ENCODE peak calls at places on chromosomes 4 and X, in five cellular contexts. S is CD8-positive, alpha-beta T cell; R is lung; N is fibroblast of lung; U is stomach. B is an unnamed sample.

GRCh38 chr4:6771229-6771671 is 11.3 kb upstream of the KIAA0232 start:
- DNase-seq in S (no peak), R (no peak), N (peak), U (no peak), B (peak)

GRCh38 chr4:105050896-105051295 is 95.8 kb upstream of the TET2 start:
- DNase-seq in S (no peak), R (no peak), N (peak), U (no peak), B (peak)

GRCh38 chrX:40581333-40581910 is 652 bp downstream of the ATP6AP2 start:
- DNase-seq in S (no peak), R (no peak), N (peak), U (no peak), B (peak)

GRCh38 chrX:39815621-39816020 is 282.1 kb downstream of the BCOR start:
- DNase-seq in S (no peak), R (no peak), N (no peak), U (no peak), B (no peak)

GRCh38 chr4:82618321-82618720 is 56.5 kb upstream of the TMEM150C start:
- DNase-seq in S (no peak), R (no peak), N (peak), U (no peak), B (peak)

GRCh38 chr4:150033937-150034336 is 44.3 kb upstream of the DCLK2 start:
- DNase-seq in S (no peak), R (no peak), N (peak), U (peak), B (peak)

GRCh38 chr4:11297201-11297600 is 131.5 kb downstream of the HS3ST1 start:
- DNase-seq in S (no peak), R (no peak), N (no peak), U (no peak), B (peak)

GRCh38 chrX:9873952-9874351 is 87.7 kb downstream of the SHROOM2 start:
- DNase-seq in S (no peak), R (peak), N (peak), U (peak), B (no peak)

GRCh38 chr4:24063771-24064170 is 173.9 kb upstream of the PPARGC1A start:
- DNase-seq in S (no peak), R (no peak), N (no peak), U (no peak), B (no peak)

GRCh38 chrX:113400193-113400704 is 559.6 kb upstream of the AMOT start:
- DNase-seq in S (no peak), R (no peak), N (no peak), U (no peak), B (peak)

GRCh38 chr4:182276214-182277109 is 33.3 kb downstream of the TENM3 start:
- DNase-seq in S (no peak), R (no peak), N (no peak), U (no peak), B (no peak)

GRCh38 chrX:110944323-110944761 is 148.7 kb upstream of the CHRDL1 start:
- DNase-seq in S (no peak), R (no peak), N (no peak), U (peak), B (no peak)

GRCh38 chr4:38382492-38382891 is 281.5 kb upstream of the KLF3 start:
- DNase-seq in S (no peak), R (no peak), N (no peak), U (no peak), B (no peak)

GRCh38 chr4:80252427-80252826 is 14.0 kb upstream of the FGF5 start:
- DNase-seq in S (no peak), R (no peak), N (no peak), U (no peak), B (no peak)

GRCh38 chr4:147981305-147981704 is 249.4 kb downstream of the ARHGAP10 start:
- DNase-seq in S (no peak), R (no peak), N (peak), U (no peak), B (peak)

GRCh38 chr4:7415927-7416686 is 18.6 kb downstream of the PSAPL1 start:
- DNase-seq in S (no peak), R (no peak), N (no peak), U (peak), B (no peak)

GRCh38 chr4:173370130-173370476 is 651 bp upstream of the SAP30 start:
- DNase-seq in S (no peak), R (peak), N (no peak), U (no peak), B (no peak)

GRCh38 chr4:81040175-81040659 is 9.7 kb downstream of the BMP3 start:
- DNase-seq in S (no peak), R (no peak), N (peak), U (no peak), B (peak)

GRCh38 chrX:135112096-135112729 is 8.1 kb downstream of the ETDB start:
- DNase-seq in S (no peak), R (no peak), N (peak), U (no peak), B (peak)

GRCh38 chr4:14667624-14668295 is 334.5 kb upstream of the CPEB2 start:
- DNase-seq in S (no peak), R (no peak), N (peak), U (no peak), B (no peak)

GRCh38 chr4:128349921-128350320 is 62.3 kb upstream of the PGRMC2 start:
- DNase-seq in S (no peak), R (no peak), N (peak), U (no peak), B (peak)

GRCh38 chr4:119020158-119020557 is 115.5 kb upstream of the MYOZ2 start:
- DNase-seq in S (no peak), R (no peak), N (peak), U (no peak), B (peak)

GRCh38 chr4:128862608-128863313 is 53.3 kb downstream of the JADE1 start:
- DNase-seq in S (no peak), R (no peak), N (no peak), U (no peak), B (no peak)

GRCh38 chr4:11487876-11488545 is 59.3 kb upstream of the HS3ST1 start:
- DNase-seq in S (no peak), R (no peak), N (peak), U (no peak), B (peak)

GRCh38 chrX:9494806-9495205 is 29.9 kb downstream of the TBL1X start:
- DNase-seq in S (no peak), R (no peak), N (peak), U (no peak), B (no peak)

GRCh38 chr4:168857009-168857408 is 153.0 kb downstream of the CBR4 start:
- DNase-seq in S (no peak), R (no peak), N (no peak), U (no peak), B (no peak)

GRCh38 chrX:64206556-64207162 is 1.2 kb upstream of the AMER1 start:
- DNase-seq in S (no peak), R (no peak), N (peak), U (no peak), B (peak)

GRCh38 chr4:1040344-1041146 is 29.1 kb downstream of the FGFRL1 start:
- DNase-seq in S (no peak), R (no peak), N (no peak), U (no peak), B (no peak)
- H3K4me3 ChIP-seq in S (no peak), R (no peak), N (no peak), U (no peak), B (no peak)

GRCh38 chr4:141258558-141258957 is 37.9 kb downstream of the ZNF330 start:
- DNase-seq in S (no peak), R (no peak), N (no peak), U (no peak), B (no peak)
- TF ChIP-seq CTCF in S (no peak), R (no peak), N (no peak), U (no peak), B (no peak)

GRCh38 chrX:12463873-12464272 is 325.6 kb downstream of the FRMPD4 start:
- DNase-seq in S (no peak), R (no peak), N (no peak), U (no peak), B (no peak)
- H3K4me3 ChIP-seq in S (no peak), R (no peak), N (no peak), U (no peak), B (no peak)

DNA sequence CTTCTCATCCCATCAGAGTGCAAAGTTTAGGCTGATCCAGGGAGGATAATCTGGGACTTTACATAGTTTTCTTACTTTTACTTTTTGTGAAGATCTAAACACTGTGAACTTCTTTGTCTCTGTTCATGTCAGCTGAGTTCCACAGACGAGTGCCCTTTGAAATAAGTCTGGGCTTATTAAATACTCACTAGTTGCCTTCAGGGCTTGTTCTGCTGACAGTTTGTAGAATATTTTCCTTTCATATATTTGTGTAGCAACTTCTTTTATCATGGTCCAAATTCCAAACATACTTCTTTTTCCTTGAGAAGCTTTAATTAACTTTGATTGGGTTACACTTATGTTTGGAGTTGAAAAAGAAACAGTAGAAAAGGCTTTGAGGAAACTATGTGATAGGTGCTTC is 109.6 kb downstream of the SH2D1A start:
- DNase-seq in S (no peak), R (no peak), N (no peak), U (no peak), B (no peak)
- TF ChIP-seq CTCF in S (no peak), R (no peak), N (no peak), U (no peak), B (no peak)

DNA sequence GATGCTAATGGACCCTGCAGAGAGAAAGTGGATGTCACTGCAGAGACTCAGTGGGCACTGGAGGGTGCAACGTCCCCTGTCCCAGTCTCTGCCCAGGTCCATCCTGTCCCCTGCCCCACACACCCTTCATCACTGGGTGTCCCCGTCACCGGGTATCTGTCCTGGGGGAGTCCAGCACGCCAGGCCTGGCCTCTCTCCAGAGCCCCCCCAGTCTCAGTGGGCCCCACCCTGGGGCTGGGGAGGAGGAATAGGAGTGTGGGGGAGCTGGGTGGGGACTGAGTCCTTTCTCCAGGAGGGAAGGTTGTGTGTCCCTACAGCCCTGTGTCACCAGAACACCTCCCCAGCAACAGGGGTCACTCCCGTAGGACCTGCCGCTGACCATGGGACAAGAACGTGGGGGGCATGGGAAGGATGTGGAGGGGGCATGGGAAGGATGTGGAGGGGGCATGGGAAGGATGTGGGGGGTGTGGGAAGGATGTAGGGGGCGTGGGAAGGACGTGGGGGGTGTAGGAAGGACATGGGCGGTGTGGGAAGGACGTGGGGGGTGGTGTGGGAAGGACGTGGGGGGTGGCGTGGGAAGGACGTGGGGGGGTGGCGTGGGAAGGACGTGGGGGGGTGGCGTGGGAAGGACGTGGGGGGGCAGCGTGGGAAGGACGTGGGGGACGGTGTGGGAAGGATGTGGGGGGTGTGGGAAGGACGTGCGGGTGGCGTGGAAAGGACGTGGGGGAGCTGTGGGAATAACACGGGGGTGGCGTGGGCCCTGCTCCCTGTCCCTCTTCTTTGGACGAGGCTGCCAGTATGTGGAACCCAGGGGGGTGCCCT is 21.0 kb upstream of the SPON2 start:
- DNase-seq in S (no peak), R (no peak), N (no peak), U (peak), B (no peak)
- H3K4me3 ChIP-seq in S (no peak), R (no peak), N (peak), U (peak), B (peak)

DNA sequence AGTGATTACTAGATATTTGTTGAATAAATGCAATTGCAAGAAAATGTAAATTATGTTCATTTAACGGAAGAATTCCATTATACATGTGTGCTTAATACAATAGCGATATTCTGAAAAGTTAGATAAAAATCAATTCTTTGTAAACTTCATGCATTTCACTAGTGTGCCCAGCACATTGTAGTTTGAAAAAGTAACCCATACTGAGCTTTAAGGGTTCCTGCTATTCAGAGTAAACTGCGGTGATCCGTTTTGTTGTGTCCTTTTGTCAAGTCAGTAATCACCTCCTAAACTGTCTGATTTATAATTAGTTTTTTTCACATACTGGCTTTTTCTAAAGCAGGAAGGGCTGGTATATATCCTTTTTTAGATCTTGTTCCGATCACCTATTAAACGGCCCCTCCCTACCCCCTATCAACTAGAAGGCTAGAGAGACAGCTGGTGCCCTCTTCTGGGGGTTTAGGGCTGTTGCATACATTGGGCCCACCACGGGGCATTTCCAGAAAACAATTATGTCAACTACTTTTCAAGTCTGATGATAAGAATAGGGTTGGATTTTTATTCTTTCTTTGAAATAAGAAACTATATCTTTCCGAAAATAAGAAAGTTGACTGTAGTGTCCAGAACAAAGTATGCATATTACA is 7.0 kb upstream of the BMP15 start:
- DNase-seq in S (no peak), R (no peak), N (peak), U (no peak), B (peak)
- TF ChIP-seq CTCF in S (no peak), R (peak), N (peak), U (no peak), B (peak)

GRCh38 chrX:118742176-118742575 is 14.8 kb downstream of the IL13RA1 start:
- DNase-seq in S (no peak), R (no peak), N (no peak), U (no peak), B (no peak)
- H3K4me3 ChIP-seq in S (no peak), R (no peak), N (no peak), U (no peak), B (no peak)

GRCh38 chr4:58064618-58065017 is 954.4 kb upstream of the IGFBP7 start:
- DNase-seq in S (no peak), R (no peak), N (no peak), U (no peak), B (no peak)

GRCh38 chr4:58063761-58064160 is 953.6 kb upstream of the IGFBP7 start:
- DNase-seq in S (no peak), R (no peak), N (no peak), U (no peak), B (no peak)

DNA sequence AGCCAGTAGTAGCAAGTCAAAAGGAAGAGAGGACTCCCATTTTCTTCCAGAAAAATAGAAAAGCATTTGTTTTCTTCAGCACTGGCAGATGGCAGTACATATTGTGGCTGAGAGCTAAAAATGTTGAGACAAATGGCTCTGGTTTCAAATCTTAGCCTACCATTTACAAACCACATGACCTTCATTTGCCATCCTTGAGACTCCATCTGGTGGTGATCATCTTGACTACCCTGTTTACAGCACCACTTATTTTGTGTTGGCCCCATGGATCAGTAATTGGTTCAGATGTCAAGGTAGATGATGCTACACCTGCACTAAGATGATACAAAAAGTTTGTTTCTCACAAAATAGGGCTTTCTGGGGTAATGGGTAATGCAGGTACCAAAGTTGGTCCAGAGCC is 951.8 kb upstream of the IGFBP7 start:
- DNase-seq in S (no peak), R (no peak), N (no peak), U (no peak), B (no peak)
- TF ChIP-seq CTCF in S (no peak), R (no peak), N (no peak), U (no peak), B (no peak)

GRCh38 chr4:159175989-159176375 is 73.1 kb downstream of the RAPGEF2 start:
- DNase-seq in S (no peak), R (no peak), N (no peak), U (no peak), B (no peak)
- H3K4me3 ChIP-seq in S (no peak), R (no peak), N (peak), U (no peak), B (peak)